ENCODE peak calls at places on chromosomes 2 and 18, in five cellular contexts. T is fibroblast of lung, N is endodermal cell, R is cardiac muscle cell, P is endothelial cell of umbilical vein. F is an unnamed sample.

GRCh38 chr2:215878476-215879063 is 134.8 kb downstream of the MREG start:
- DNase-seq in T (peak; percentile 65), R (no peak), P (no peak), N (no peak), F (no peak)

GRCh38 chr2:156466739-156467405 is 30.7 kb downstream of the GPD2 start:
- DNase-seq in R (peak; percentile 66), P (peak; percentile 60), T (peak; percentile 80), N (no peak), F (no peak)

GRCh38 chr2:15730545-15731212 is 139.0 kb downstream of the DDX1 start:
- DNase-seq in T (peak; percentile 96), N (peak; percentile 55), P (peak; percentile 97), R (peak; percentile 99), F (peak; percentile 90)

GRCh38 chr2:120430501-120430830 is 84.5 kb downstream of the INHBB start:
- DNase-seq in R (no peak), N (no peak), T (no peak), P (no peak), F (peak; percentile 86)

GRCh38 chr2:240452471-240453256 is 17.2 kb downstream of the GPC1 start:
- DNase-seq in P (peak; percentile 11), N (peak; percentile 89), R (peak; percentile 60), T (peak; percentile 55), F (peak; percentile 99)

GRCh38 chr18:9135912-9136314 is 668 bp upstream of the ANKRD12 start:
- DNase-seq in R (peak; percentile 33), T (no peak), P (peak; percentile 44), N (peak; percentile 92), F (peak; percentile 85)

GRCh38 chr2:170509460-170510193 is 205.5 kb upstream of the SP5 start:
- DNase-seq in P (no peak), R (no peak), T (no peak), N (no peak), F (no peak)

GRCh38 chr2:147588191-147588590 is 256.6 kb upstream of the ACVR2A start:
- DNase-seq in R (peak; percentile 28), P (no peak), T (peak; percentile 93), N (no peak), F (no peak)

GRCh38 chr2:180130403-180130802 is 123.3 kb upstream of the CWC22 start:
- DNase-seq in N (no peak), T (peak; percentile 45), R (peak; percentile 11), P (no peak), F (no peak)

GRCh38 chr2:41947701-41948396 is 100.0 kb upstream of the PKDCC start:
- DNase-seq in R (peak; percentile 76), T (no peak), N (peak; percentile 87), P (no peak), F (no peak)

GRCh38 chr2:74658516-74658915 is 4.5 kb downstream of the SEMA4F start:
- DNase-seq in N (no peak), R (peak; percentile 49), P (no peak), T (peak; percentile 86), F (no peak)

GRCh38 chr2:182043861-182044260 is 58.2 kb downstream of the PPP1R1C start:
- DNase-seq in P (no peak), R (no peak), N (no peak), T (no peak), F (no peak)

GRCh38 chr2:29108225-29108624 is 7.0 kb upstream of the CLIP4 start:
- DNase-seq in N (no peak), T (peak; percentile 96), R (peak; percentile 93), P (no peak), F (peak; percentile 90)

GRCh38 chr18:50573679-50574078 is 13.8 kb downstream of the MAPK4 start:
- DNase-seq in R (no peak), T (no peak), N (no peak), P (no peak), F (no peak)

GRCh38 chr2:7673843-7674242 is 756.6 kb downstream of the RNF144A start:
- DNase-seq in P (no peak), T (peak; percentile 76), R (no peak), N (no peak), F (peak; percentile 47)

GRCh38 chr18:4356929-4357328 is 98.2 kb downstream of the DLGAP1 start:
- DNase-seq in R (no peak), T (no peak), P (no peak), N (no peak), F (no peak)

GRCh38 chr2:238791345-238791744 is 56.5 kb upstream of the TWIST2 start:
- DNase-seq in N (no peak), T (no peak), P (no peak), R (no peak), F (no peak)

GRCh38 chr2:24871852-24872323 is 48.1 kb downstream of the ADCY3 start:
- DNase-seq in T (no peak), R (peak; percentile 39), N (peak; percentile 43), P (no peak), F (no peak)

GRCh38 chr2:54866868-54867267 is 143.4 kb downstream of the EML6 start:
- DNase-seq in P (no peak), T (no peak), R (no peak), N (no peak), F (no peak)

GRCh38 chr2:15561574-15562344 is 625 bp upstream of the NBAS start:
- DNase-seq in T (peak; percentile 85), N (no peak), P (peak; percentile 76), R (peak; percentile 82), F (peak; percentile 58)

GRCh38 chr2:29223851-29224692 is 108.9 kb downstream of the CLIP4 start:
- DNase-seq in N (no peak), T (peak; percentile 78), R (peak; percentile 79), P (peak; percentile 6), F (peak; percentile 90)

GRCh38 chr2:20092901-20093235 is 41.4 kb upstream of the LAPTM4A start:
- DNase-seq in P (no peak), T (no peak), N (no peak), R (no peak), F (no peak)

DNA sequence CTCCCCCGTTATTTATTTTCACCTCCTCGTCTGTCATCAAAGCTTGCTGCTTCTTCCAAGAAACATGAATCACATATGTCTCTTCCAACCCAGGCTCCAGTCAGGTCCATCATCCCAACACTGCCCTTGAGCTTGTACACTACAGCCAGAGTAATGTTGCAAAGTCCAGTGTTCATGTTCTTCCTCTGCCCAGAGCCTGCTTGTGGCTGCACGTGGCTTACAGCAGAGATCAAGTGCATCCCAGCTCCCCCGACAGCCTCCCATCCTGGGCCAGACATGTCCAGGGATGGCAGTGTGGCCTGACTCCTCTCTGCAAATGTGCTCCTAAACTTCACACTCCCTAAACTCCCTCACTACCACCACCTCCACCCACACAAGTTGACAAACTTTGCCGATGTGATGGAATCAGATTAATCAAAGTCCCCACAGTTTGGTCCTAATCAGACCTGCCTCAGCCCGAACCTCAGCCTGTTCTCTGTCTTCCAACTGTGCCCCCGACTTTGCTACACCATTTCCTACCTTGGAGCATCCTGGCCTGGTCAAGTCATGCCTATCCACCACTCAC is 54.2 kb upstream of the MAPRE3 start:
- DNase-seq in R (no peak), N (no peak), P (no peak), T (no peak), F (no peak)
- H3K27me3 ChIP-seq in R (no peaks in the 10 kb centered on the region), N (peaks cover 4% of the 10 kb centered on the region), P (peaks cover 42% of the 10 kb centered on the region), T (peaks cover 50% of the 10 kb centered on the region), F (peaks cover 62% of the 10 kb centered on the region)

GRCh38 chr2:172095905-172096660 is 6.6 kb downstream of the DLX2 start:
- DNase-seq in T (no peak), P (no peak), R (no peak), N (peak; percentile 80), F (peak; percentile 92)

GRCh38 chr2:172093416-172094318 is 8.4 kb downstream of the DLX1 start:
- DNase-seq in N (no peak), P (no peak), R (no peak), T (no peak), F (peak; percentile 65)

GRCh38 chr2:172096661-172097547 is 5.8 kb downstream of the DLX2 start:
- DNase-seq in R (peak; percentile 66), T (peak; percentile 56), N (peak; percentile 78), P (peak; percentile 42), F (peak; percentile 97)

GRCh38 chr2:172094319-172095145 is 8.2 kb downstream of the DLX2 start:
- DNase-seq in R (no peak), P (no peak), T (no peak), N (peak; percentile 78), F (peak; percentile 94)

DNA sequence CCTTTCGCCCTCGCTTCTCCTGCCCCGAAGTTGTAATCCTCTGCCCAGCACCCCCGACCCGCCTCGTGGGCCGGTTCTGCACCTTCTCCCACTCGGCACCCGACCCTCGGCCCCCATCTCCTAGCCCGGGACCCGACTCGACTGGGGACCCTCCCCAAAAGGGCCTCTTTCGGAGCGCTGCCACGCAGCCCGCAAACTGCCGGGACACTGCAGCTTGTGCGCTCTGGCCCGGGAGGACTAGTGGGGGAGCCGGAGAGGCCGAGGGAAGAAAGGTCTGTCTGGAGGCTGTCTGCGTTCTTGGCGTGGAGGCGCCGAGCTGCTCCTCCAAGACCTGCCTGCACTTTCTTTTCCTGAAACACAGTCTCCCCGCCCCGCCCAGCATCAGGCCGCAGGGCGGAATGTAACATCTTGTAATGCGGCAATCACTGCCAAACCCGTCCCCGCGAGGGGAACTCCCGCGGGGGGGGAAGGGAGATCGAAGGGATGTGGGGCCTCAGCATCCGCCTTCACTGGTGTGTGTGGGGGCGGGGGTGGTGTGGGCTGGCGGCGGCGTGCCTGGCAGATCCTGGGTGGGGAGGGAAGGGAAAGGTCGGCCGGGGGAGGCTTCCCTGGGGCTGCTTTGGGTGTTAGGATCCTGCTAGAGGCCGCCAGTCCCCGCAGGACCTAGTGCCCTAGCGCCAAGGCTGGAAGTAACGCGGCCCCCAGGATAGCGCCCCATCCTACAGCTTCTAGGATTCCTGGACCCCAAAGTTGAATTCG is 7.4 kb downstream of the DLX2 start:
- DNase-seq in P (peak; percentile 37), R (peak; percentile 84), N (peak; percentile 89), T (peak; percentile 68), F (peak; percentile 98)
- H3K27me3 ChIP-seq in P (peaks cover 86% of the 10 kb centered on the region), R (peaks cover 100% of the 10 kb centered on the region), N (peaks cover 100% of the 10 kb centered on the region), T (peaks cover 39% of the 10 kb centered on the region), F (peaks cover 33% of the 10 kb centered on the region)

DNA sequence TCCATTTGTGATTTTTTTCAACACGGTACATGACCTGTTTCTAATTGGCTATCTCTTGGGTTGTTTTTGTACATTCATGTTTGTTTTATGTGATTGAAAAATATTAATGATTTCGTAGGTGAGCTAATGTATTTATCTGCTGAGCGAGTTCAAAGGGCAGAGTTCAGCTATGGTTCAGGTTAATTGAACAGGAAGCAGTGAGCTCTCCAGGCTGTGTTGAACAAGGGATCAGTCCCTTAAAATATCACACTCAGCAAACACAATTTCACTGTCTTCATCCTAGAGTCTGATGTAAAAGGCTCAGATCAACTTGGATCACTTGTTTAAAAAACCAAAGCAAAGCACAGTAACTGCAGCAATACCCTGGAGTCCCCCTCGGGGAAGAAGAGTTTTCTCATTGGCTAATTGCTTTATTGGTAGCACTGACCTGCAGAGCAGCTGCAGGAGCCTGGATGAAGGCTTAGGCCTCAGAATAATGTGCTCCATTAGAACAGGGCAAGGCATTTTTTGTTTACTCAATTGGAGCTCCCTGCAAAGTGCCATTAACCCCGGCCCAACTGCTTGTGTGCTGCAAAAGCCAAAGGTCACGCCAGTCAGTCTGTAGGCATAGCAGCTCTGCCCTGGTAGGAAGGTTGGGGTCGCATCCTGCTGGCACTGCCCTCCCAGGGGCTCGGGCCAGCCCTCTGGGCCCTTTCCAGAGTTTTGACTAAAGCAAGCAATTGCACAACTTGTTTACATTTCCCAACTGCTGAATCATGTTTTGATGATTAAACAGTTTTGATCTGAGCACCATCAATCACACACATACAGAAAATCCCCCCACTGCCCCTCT is 10.5 kb downstream of the ONECUT2 start:
- DNase-seq in T (no peak), N (no peak), P (no peak), R (no peak), F (no peak)
- H3K27me3 ChIP-seq in T (peaks cover 15% of the 10 kb centered on the region), N (peaks cover 57% of the 10 kb centered on the region), P (peaks cover 46% of the 10 kb centered on the region), R (peaks cover 68% of the 10 kb centered on the region), F (peaks cover 51% of the 10 kb centered on the region)

DNA sequence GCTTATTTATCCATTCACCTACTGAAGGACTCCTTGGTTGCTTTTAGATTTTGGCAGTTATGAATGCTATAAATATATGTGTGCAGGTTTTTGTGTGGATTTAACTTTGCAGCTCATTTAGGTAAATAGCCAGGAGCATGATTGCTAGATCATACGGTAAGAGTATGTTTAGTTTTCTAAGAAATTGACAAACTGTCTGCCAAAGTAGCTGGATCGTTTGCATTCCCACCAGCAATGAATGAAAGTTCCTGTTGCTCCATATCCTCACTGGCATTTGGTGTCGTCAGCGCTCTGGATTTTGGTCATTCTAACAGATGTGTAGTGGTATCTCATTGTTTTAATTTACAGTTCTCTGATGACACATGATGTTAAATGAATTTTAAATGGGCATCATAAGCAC is 8.7 kb upstream of the DIPK1C start:
- DNase-seq in P (no peak), T (no peak), R (no peak), N (no peak), F (no peak)
- H3K27me3 ChIP-seq in P (peaks cover 4% of the 10 kb centered on the region), T (no peaks in the 10 kb centered on the region), R (no peaks in the 10 kb centered on the region), N (no peaks in the 10 kb centered on the region), F (peaks cover 14% of the 10 kb centered on the region)

F was measured in osteoblast.